ENCODE peak calls at places on chromosome 7, in five cellular contexts. B is MM.1S, S is choroid plexus epithelial cell, X is PC-9, D is AG04450. W is an unnamed sample.
A peak's percentile ranks its signal among the peaks of the same experiment; 100 is the strongest.

GRCh38 chr7:156889746-156890145 is 3.2 kb downstream of the LMBR1 start:
- DNase-seq in B (no peak), S (no peak), X (no peak), D (no peak), W (no peak)

GRCh38 chr7:49166441-49166840 is 242.1 kb downstream of the CDC14C start:
- DNase-seq in B (no peak), S (peak; percentile 1), X (no peak), D (no peak), W (peak; percentile 1)

GRCh38 chr7:29968683-29969457 is 20.7 kb downstream of the SCRN1 start:
- DNase-seq in B (no peak), S (peak; percentile 92), X (no peak), D (peak; percentile 72), W (peak; percentile 85)

GRCh38 chr7:139121-139520 is 53.2 kb upstream of the FAM20C start:
- DNase-seq in B (no peak), S (no peak), X (no peak), D (no peak), W (no peak)

GRCh38 chr7:158428842-158429753 is 158.5 kb downstream of the PTPRN2 start:
- DNase-seq in B (no peak), S (no peak), X (no peak), D (no peak), W (no peak)

GRCh38 chr7:105876964-105877601 is 684 bp upstream of the ATXN7L1 start:
- DNase-seq in B (no peak), S (peak; percentile 37), X (peak; percentile 59), D (no peak), W (peak; percentile 20)

GRCh38 chr7:13903997-13904396 is 85.5 kb downstream of the ETV1 start:
- DNase-seq in B (no peak), S (peak; percentile 76), X (no peak), D (no peak), W (no peak)

GRCh38 chr7:132742152-132742551 is 165.9 kb upstream of the PLXNA4 start:
- DNase-seq in B (no peak), S (peak; percentile 92), X (no peak), D (peak; percentile 48), W (peak; percentile 96)

GRCh38 chr7:137953692-137954470 is 48.0 kb downstream of the CREB3L2 start:
- DNase-seq in B (no peak), S (peak; percentile 89), X (peak; percentile 65), D (no peak), W (peak; percentile 89)

GRCh38 chr7:157859915-157860314 is 523.1 kb downstream of the DNAJB6 start:
- DNase-seq in B (no peak), S (no peak), X (no peak), D (no peak), W (no peak)

GRCh38 chr7:118175751-118176150 is 8.2 kb upstream of the LSM8 start:
- DNase-seq in B (no peak), S (no peak), X (no peak), D (no peak), W (no peak)

GRCh38 chr7:2008936-2009540 is 223.7 kb downstream of the MAD1L1 start:
- DNase-seq in B (no peak), S (no peak), X (no peak), D (no peak), W (no peak)

GRCh38 chr7:116083791-116084190 is 53.2 kb upstream of the TFEC start:
- DNase-seq in B (no peak), S (no peak), X (no peak), D (no peak), W (no peak)

GRCh38 chr7:55158541-55158940 is 139.7 kb downstream of the EGFR start:
- DNase-seq in B (no peak), S (peak; percentile 67), X (peak; percentile 76), D (no peak), W (peak; percentile 77)

GRCh38 chr7:123635551-123636359 is 19.9 kb upstream of the LMOD2 start:
- DNase-seq in B (peak; percentile 21), S (peak; percentile 85), X (no peak), D (no peak), W (peak; percentile 55)

GRCh38 chr7:131745645-131746248 is 189.3 kb upstream of the PODXL start:
- DNase-seq in B (peak; percentile 44), S (peak; percentile 61), X (peak; percentile 27), D (no peak), W (peak; percentile 53)

GRCh38 chr7:79064187-79064823 is 389.2 kb downstream of the MAGI2 start:
- DNase-seq in B (no peak), S (no peak), X (no peak), D (no peak), W (peak; percentile 22)

GRCh38 chr7:142391191-142391992 is 133.5 kb upstream of the PRSS58 start:
- DNase-seq in B (peak; percentile 56), S (peak; percentile 21), X (peak; percentile 52), D (no peak), W (no peak)

GRCh38 chr7:19369182-19369581 is 224.0 kb upstream of the FERD3L start:
- DNase-seq in B (no peak), S (no peak), X (no peak), D (no peak), W (no peak)

GRCh38 chr7:12423995-12424745 is 20.5 kb upstream of the VWDE start:
- DNase-seq in B (no peak), S (no peak), X (peak; percentile 4), D (no peak), W (peak; percentile 38)

GRCh38 chr7:116672596-116673503 is 854 bp downstream of the MET start:
- DNase-seq in B (no peak), S (no peak), X (peak; percentile 46), D (no peak), W (no peak)

GRCh38 chr7:88276605-88277153 is 30.0 kb downstream of the STEAP4 start:
- DNase-seq in B (no peak), S (no peak), X (no peak), D (no peak), W (no peak)

GRCh38 chr7:157432957-157433576 is 96.3 kb downstream of the DNAJB6 start:
- DNase-seq in B (peak; percentile 21), S (peak; percentile 54), X (no peak), D (no peak), W (peak; percentile 35)

GRCh38 chr7:136144182-136144581 is 167.0 kb upstream of the MTPN start:
- DNase-seq in B (no peak), S (no peak), X (no peak), D (no peak), W (no peak)

GRCh38 chr7:146096994-146097393 is 19.6 kb upstream of the CNTNAP2 start:
- DNase-seq in B (peak; percentile 20), S (peak; percentile 51), X (no peak), D (no peak), W (no peak)

GRCh38 chr7:157047148-157047547 is 36.7 kb upstream of the MNX1 start:
- DNase-seq in B (no peak), S (no peak), X (no peak), D (no peak), W (no peak)

GRCh38 chr7:67729771-67730170 is 733.1 kb downstream of the TYW1 start:
- DNase-seq in B (no peak), S (no peak), X (no peak), D (no peak), W (no peak)

GRCh38 chr7:460374-461117 is 59.1 kb downstream of the PDGFA start:
- DNase-seq in B (no peak), S (peak; percentile 36), X (no peak), D (no peak), W (no peak)

GRCh38 chr7:716636-717035 is 9.9 kb upstream of the DNAAF5 start:
- DNase-seq in B (no peak), S (no peak), X (no peak), D (no peak), W (no peak)

GRCh38 chr7:129773871-129774270 is 162.4 kb downstream of the NRF1 start:
- DNase-seq in B (no peak), S (no peak), X (no peak), D (no peak), W (no peak)

GRCh38 chr7:37065779-37066271 is 341.5 kb upstream of the AOAH start:
- DNase-seq in B (no peak), S (peak; percentile 5), X (no peak), D (no peak), W (peak; percentile 28)

GRCh38 chr7:28347964-28348363 is 64.4 kb upstream of the CREB5 start:
- DNase-seq in B (no peak), S (no peak), X (no peak), D (peak; percentile 16), W (no peak)

GRCh38 chr7:519974-520458 is 370 bp upstream of the PDGFA start:
- DNase-seq in B (no peak), S (peak; percentile 56), X (peak; percentile 73), D (no peak), W (peak; percentile 60)

GRCh38 chr7:28389504-28390385 is 22.6 kb upstream of the CREB5 start:
- DNase-seq in B (peak; percentile 69), S (peak; percentile 84), X (no peak), D (peak; percentile 39), W (peak; percentile 85)

GRCh38 chr7:4973728-4974198 is 14.8 kb upstream of the MMD2 start:
- DNase-seq in B (peak; percentile 94), S (peak; percentile 95), X (peak; percentile 96), D (peak; percentile 68), W (peak; percentile 91)
- H3K4me3 ChIP-seq in B (peak overlapping the region; percentile 79), S (peak overlapping the region; percentile 92), X (peak overlapping the region; percentile 96), D (peak overlapping the region; percentile 78), W (peak overlapping the region; percentile 67)

GRCh38 chr7:22296916-22297315 is 60.0 kb downstream of the RAPGEF5 start:
- DNase-seq in B (no peak), S (peak; percentile 45), X (no peak), D (no peak), W (peak; percentile 3)
- TF ChIP-seq CTCF in B (peak; percentile 25), S (peak; percentile 53), X (peak; percentile 37), D (peak; percentile 48), W (peak; percentile 26)

DNA sequence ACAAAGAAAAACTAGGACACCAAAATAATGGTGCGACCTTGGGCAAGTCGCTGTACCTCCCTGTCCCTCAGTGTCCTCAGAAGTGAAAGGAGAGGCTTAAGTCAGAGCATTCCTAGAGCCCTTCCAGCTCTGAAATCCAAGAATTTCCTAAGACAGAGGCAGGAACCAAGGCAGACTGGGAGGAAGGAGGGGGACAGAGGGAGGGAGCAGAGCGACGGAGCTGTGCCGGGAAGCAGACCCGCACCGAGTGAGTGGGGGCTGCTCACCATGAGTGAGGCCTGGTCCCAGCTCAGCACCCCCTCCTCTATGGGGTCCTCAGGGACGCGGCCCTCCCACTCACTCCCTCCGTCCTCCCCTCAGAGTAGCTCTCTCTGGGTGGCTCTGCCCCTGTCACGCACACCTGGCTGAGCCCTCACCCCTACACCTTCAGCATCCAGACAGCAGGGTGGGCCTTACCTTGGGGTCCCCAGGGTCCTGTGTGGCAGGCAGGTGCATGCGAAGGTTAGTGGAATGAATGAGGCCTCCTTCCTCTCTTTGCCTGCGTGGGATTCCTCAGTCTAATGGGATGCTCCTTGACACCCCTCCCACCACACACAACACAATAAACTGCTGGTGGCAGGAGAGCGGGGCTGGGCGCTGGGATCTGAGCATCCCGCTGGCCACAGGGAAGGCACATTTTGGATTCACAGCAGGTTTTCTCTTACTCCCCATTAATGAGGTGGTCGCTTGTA is 4.6 kb upstream of the SMARCD3 start:
- DNase-seq in B (no peak), S (no peak), X (no peak), D (no peak), W (no peak)
- H3K4me3 ChIP-seq in B (no peak overlapping the region), S (no peak overlapping the region), X (no peak overlapping the region), D (peak overlapping the region; percentile 61), W (peak overlapping the region; percentile 59)

GRCh38 chr7:45574521-45575500 is 643 bp downstream of the ADCY1 start:
- DNase-seq in B (peak; percentile 79), S (peak; percentile 59), X (no peak), D (no peak), W (peak; percentile 45)
- TF ChIP-seq CTCF in B (peak; percentile 15), S (peak; percentile 38), X (no peak), D (no peak), W (peak; percentile 33)

GRCh38 chr7:80526472-80526871 is 14.6 kb upstream of the GNAT3 start:
- DNase-seq in B (no peak), S (no peak), X (no peak), D (no peak), W (no peak)
- H3K4me3 ChIP-seq in B (no peak overlapping the region), S (no peak overlapping the region), X (no peak overlapping the region), D (no peak overlapping the region), W (no peak overlapping the region)

W was measured in astrocyte of the spinal cord.